ENCODE peak calls at places on chromosomes 3 and 15, in nine cellular contexts. T is mammary epithelial cell; M is CD8-positive, alpha-beta T cell; Q is lower leg skin; Y is HFF-Myc; F is coronary artery; N is endothelial cell of umbilical vein; V is transverse colon; W is colonic mucosa. R is an unnamed sample.

GRCh38 chr3:185021326-185021725 is 131.5 kb downstream of the C3orf70 start:
- DNase-seq in Q (no peak), F (no peak), V (no peak), M (no peak), N (no peak), Y (no peak), W (no peak), T (no peak), R (no peak)

GRCh38 chr15:74050835-74051234 is 31.5 kb downstream of the GOLGA6A start:
- DNase-seq in T (no peak), M (no peak), F (peak; percentile 78), Q (no peak), N (no peak), Y (no peak), W (no peak), V (no peak), R (no peak)

GRCh38 chr3:161349529-161350278 is 21.6 kb downstream of the SPTSSB start:
- DNase-seq in M (peak; percentile 24), V (no peak), Q (peak; percentile 65), N (no peak), Y (peak; percentile 79), T (peak; percentile 98), F (no peak), W (no peak), R (peak; percentile 13)

GRCh38 chr3:168095611-168096209 is at the start of gene GOLIM4:
- DNase-seq in N (peak; percentile 97), W (peak; percentile 96), T (peak; percentile 99), V (peak; percentile 96), Q (peak; percentile 91), M (peak; percentile 25), Y (no peak), F (peak; percentile 98), R (peak; percentile 99)

GRCh38 chr3:156860873-156861272 is 34.7 kb downstream of the LEKR1 start:
- DNase-seq in N (no peak), W (no peak), V (no peak), F (no peak), T (peak; percentile 4), M (no peak), Q (no peak), Y (no peak), R (no peak)

GRCh38 chr3:177983341-177983740 is 552.9 kb upstream of the KCNMB2 start:
- DNase-seq in N (no peak), T (no peak), V (no peak), F (no peak), M (no peak), W (no peak), Q (no peak), Y (no peak), R (no peak)

GRCh38 chr3:134364936-134365765 is 9.1 kb downstream of the AMOTL2 start:
- DNase-seq in W (no peak), M (no peak), Q (no peak), N (peak; percentile 44), F (peak; percentile 72), T (no peak), V (no peak), Y (no peak), R (peak; percentile 38)

GRCh38 chr3:197997936-197998335 is 37.9 kb downstream of the LMLN start:
- DNase-seq in F (no peak), T (no peak), M (no peak), V (no peak), Q (no peak), N (no peak), Y (no peak), W (no peak), R (no peak)

GRCh38 chr3:56813656-56813965 is 11.9 kb upstream of the ARHGEF3 start:
- DNase-seq in W (no peak), N (no peak), Q (no peak), M (no peak), V (no peak), F (no peak), Y (no peak), T (peak; percentile 20), R (no peak)

GRCh38 chr3:111547645-111548044 is 5.6 kb downstream of the CD96 start:
- DNase-seq in M (no peak), F (no peak), V (peak; percentile 14), Y (no peak), N (no peak), W (no peak), T (no peak), Q (no peak), R (peak; percentile 61)

GRCh38 chr3:194142156-194142910 is 6.4 kb downstream of the HES1 start:
- DNase-seq in M (no peak), W (peak; percentile 57), N (peak; percentile 92), Y (no peak), T (no peak), Q (peak; percentile 59), F (peak; percentile 77), V (no peak), R (no peak)

GRCh38 chr3:181487236-181487978 is 224.3 kb upstream of the SOX2 start:
- DNase-seq in V (no peak), M (no peak), N (no peak), Q (no peak), T (no peak), Y (no peak), F (no peak), W (no peak), R (no peak)

GRCh38 chr15:56804908-56805307 is 71.6 kb upstream of the ZNF280D start:
- DNase-seq in F (no peak), M (no peak), Y (no peak), V (no peak), T (no peak), N (no peak), Q (no peak), W (no peak), R (no peak)
- TF ChIP-seq CTCF in F (no peak), M (no peak), Y (no peak), V (no peak), T (no peak), N (no peak), Q (no peak), W (no peak), R (no peak)

GRCh38 chr15:60390231-60390630 is 7.6 kb downstream of the ANXA2 start:
- DNase-seq in W (no peak), N (no peak), Y (no peak), Q (no peak), F (no peak), M (no peak), V (no peak), T (no peak), R (no peak)

GRCh38 chr15:60385620-60386552 is 11.9 kb downstream of the ANXA2 start:
- DNase-seq in W (no peak), Q (no peak), Y (no peak), T (peak; percentile 19), F (no peak), V (no peak), N (no peak), M (no peak), R (no peak)

GRCh38 chr15:60384526-60385127 is 13.2 kb downstream of the ANXA2 start:
- DNase-seq in F (no peak), M (no peak), T (no peak), W (no peak), V (no peak), Q (no peak), N (no peak), Y (no peak), R (no peak)

GRCh38 chr15:60389261-60390077 is 8.3 kb downstream of the ANXA2 start:
- DNase-seq in F (no peak), W (no peak), N (no peak), V (no peak), M (no peak), Q (no peak), Y (no peak), T (peak; percentile 7), R (peak; percentile 72)

GRCh38 chr15:60387321-60387720 is 10.5 kb downstream of the ANXA2 start:
- DNase-seq in Y (no peak), N (no peak), M (no peak), F (no peak), V (no peak), T (no peak), W (no peak), Q (no peak), R (no peak)
- H3K4me3 ChIP-seq in Y (no peak overlapping the region), N (no peak overlapping the region), M (no peak overlapping the region), F (no peak overlapping the region), V (no peak overlapping the region), T (no peak overlapping the region), W (no peak overlapping the region), Q (no peak overlapping the region), R (no peak overlapping the region)

DNA sequence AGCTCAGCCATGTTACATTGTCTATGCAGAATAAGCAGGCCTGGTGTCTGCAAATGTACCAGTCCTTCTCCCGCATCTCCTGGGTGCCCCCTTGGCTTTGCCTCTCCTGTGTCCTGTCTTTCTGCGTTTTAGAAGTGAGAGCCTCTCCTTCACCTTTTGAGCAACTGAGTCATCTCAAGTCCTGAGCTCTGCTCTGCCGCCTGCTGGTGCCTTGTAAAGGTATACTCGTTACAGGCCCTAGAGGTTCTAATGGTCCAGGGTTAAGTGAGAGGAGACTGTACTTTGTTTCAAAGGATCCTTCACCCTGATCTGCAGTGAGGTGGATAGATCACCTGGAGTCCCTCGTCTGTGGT is 12.6 kb downstream of the GHRL start:
- DNase-seq in W (no peak), M (no peak), T (no peak), V (no peak), Q (no peak), F (no peak), N (no peak), Y (no peak), R (no peak)
- TF ChIP-seq CTCF in W (no peak), M (no peak), T (peak; percentile 21), V (no peak), Q (no peak), F (no peak), N (no peak), Y (no peak), R (no peak)

GRCh38 chr15:89812126-89812846 is 2.4 kb downstream of the ANPEP start:
- DNase-seq in M (no peak), Y (no peak), V (peak; percentile 88), W (peak; percentile 60), N (no peak), F (no peak), T (no peak), Q (peak; percentile 88), R (no peak)

GRCh38 chr15:89810837-89811236 is 3.8 kb downstream of the ANPEP start:
- DNase-seq in Y (no peak), Q (no peak), M (no peak), V (no peak), F (no peak), W (no peak), N (no peak), T (no peak), R (no peak)

GRCh38 chr15:89814112-89814742 is 425 bp downstream of the ANPEP start:
- DNase-seq in N (no peak), F (no peak), Y (no peak), V (no peak), Q (no peak), T (no peak), W (no peak), M (no peak), R (no peak)

GRCh38 chr15:89813381-89814111 is 1.1 kb downstream of the ANPEP start:
- DNase-seq in N (no peak), Q (no peak), T (no peak), V (no peak), F (no peak), Y (no peak), M (no peak), W (no peak), R (no peak)

DNA sequence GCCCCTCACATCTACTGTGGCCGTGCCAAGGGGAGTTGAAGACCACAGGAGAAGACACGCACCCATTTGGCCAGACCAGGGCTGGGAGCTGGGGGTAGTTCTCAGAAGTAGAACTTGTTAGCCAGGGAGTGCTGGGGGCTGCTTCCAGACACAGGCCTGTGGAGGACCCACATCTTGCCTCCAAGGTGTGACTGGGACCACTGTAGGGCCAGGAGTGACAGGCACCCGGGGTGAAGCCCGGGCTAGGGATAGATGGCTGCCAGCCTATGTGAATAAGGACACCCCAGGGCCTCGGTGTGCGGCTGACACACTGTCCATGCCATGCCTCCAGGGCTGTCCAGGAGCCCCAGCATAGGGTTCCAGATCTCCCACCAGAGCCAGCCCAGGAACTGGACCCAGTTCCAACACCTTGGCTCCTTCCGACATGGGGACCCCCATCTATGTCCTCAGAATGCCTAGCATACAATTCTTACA is 1.8 kb downstream of the ANPEP start:
- DNase-seq in Q (no peak), N (no peak), T (no peak), V (no peak), W (no peak), Y (no peak), F (no peak), M (no peak), R (no peak)
- H3K4me3 ChIP-seq in Q (no peak overlapping the region), N (peak overlapping the region; percentile 95), T (no peak overlapping the region), V (no peak overlapping the region), W (no peak overlapping the region), Y (peak overlapping the region; percentile 91), F (peak overlapping the region; percentile 78), M (no peak overlapping the region), R (no peak overlapping the region)

R was measured in GM12865.